ENCODE peak calls at places on chromosomes 16 and 17, in six cellular contexts. One of them, this sample, is unnamed.

GRCh38 chr16:68376590-68376989 is 65.8 kb downstream of the PRMT7 start:
- DNase-seq in activated CD4-positive, alpha-beta T cell treated with anti-CD3 and anti-CD28 coated beads, Interleukin-2, amount 50 U/mL, for 48 hours: no peak
- DNase-seq in lung: no peak
- DNase-seq in heart left ventricle: no peak
- DNase-seq in A549: no peak
- DNase-seq in OCI-LY7: no peak
- DNase-seq in this sample: no peak

GRCh38 chr16:81518439-81518757 is 73.8 kb downstream of the CMIP start:
- DNase-seq in activated CD4-positive, alpha-beta T cell treated with anti-CD3 and anti-CD28 coated beads, Interleukin-2, amount 50 U/mL, for 48 hours: no peak
- DNase-seq in lung: no peak
- DNase-seq in heart left ventricle: no peak
- DNase-seq in A549: no peak
- DNase-seq in OCI-LY7: no peak
- DNase-seq in this sample: no peak

GRCh38 chr17:82548681-82549303 is 29.3 kb downstream of the FOXK2 start:
- DNase-seq in activated CD4-positive, alpha-beta T cell treated with anti-CD3 and anti-CD28 coated beads, Interleukin-2, amount 50 U/mL, for 48 hours: no peak
- DNase-seq in lung: peak
- DNase-seq in heart left ventricle: peak
- DNase-seq in A549: no peak
- DNase-seq in OCI-LY7: no peak
- DNase-seq in this sample: no peak

GRCh38 chr17:61874075-61874474 is 10.7 kb upstream of the BRIP1 start:
- DNase-seq in activated CD4-positive, alpha-beta T cell treated with anti-CD3 and anti-CD28 coated beads, Interleukin-2, amount 50 U/mL, for 48 hours: no peak
- DNase-seq in lung: no peak
- DNase-seq in heart left ventricle: no peak
- DNase-seq in A549: no peak
- DNase-seq in OCI-LY7: no peak
- DNase-seq in this sample: no peak

GRCh38 chr16:50610331-50611262 is 62.4 kb downstream of the NKD1 start:
- DNase-seq in activated CD4-positive, alpha-beta T cell treated with anti-CD3 and anti-CD28 coated beads, Interleukin-2, amount 50 U/mL, for 48 hours: no peak
- DNase-seq in lung: no peak
- DNase-seq in heart left ventricle: no peak
- DNase-seq in A549: no peak
- DNase-seq in OCI-LY7: no peak
- DNase-seq in this sample: no peak

GRCh38 chr16:84928679-84929420 is 82.5 kb downstream of the ZDHHC7 start:
- DNase-seq in activated CD4-positive, alpha-beta T cell treated with anti-CD3 and anti-CD28 coated beads, Interleukin-2, amount 50 U/mL, for 48 hours: no peak
- DNase-seq in lung: no peak
- DNase-seq in heart left ventricle: peak
- DNase-seq in A549: no peak
- DNase-seq in OCI-LY7: no peak
- DNase-seq in this sample: peak

GRCh38 chr17:30517786-30518185 is 40.6 kb downstream of the GOSR1 start:
- DNase-seq in activated CD4-positive, alpha-beta T cell treated with anti-CD3 and anti-CD28 coated beads, Interleukin-2, amount 50 U/mL, for 48 hours: no peak
- DNase-seq in lung: no peak
- DNase-seq in heart left ventricle: no peak
- DNase-seq in A549: no peak
- DNase-seq in OCI-LY7: no peak
- DNase-seq in this sample: no peak

GRCh38 chr16:1723450-1724147 is 17.6 kb downstream of the MAPK8IP3 start:
- DNase-seq in activated CD4-positive, alpha-beta T cell treated with anti-CD3 and anti-CD28 coated beads, Interleukin-2, amount 50 U/mL, for 48 hours: peak
- DNase-seq in lung: no peak
- DNase-seq in heart left ventricle: no peak
- DNase-seq in A549: peak
- DNase-seq in OCI-LY7: peak
- DNase-seq in this sample: no peak

GRCh38 chr16:47063011-47063724 is 80.6 kb downstream of the NETO2 start:
- DNase-seq in activated CD4-positive, alpha-beta T cell treated with anti-CD3 and anti-CD28 coated beads, Interleukin-2, amount 50 U/mL, for 48 hours: no peak
- DNase-seq in lung: no peak
- DNase-seq in heart left ventricle: no peak
- DNase-seq in A549: no peak
- DNase-seq in OCI-LY7: no peak
- DNase-seq in this sample: no peak

GRCh38 chr16:57690782-57691471 is 3.7 kb upstream of the DRC7 start:
- DNase-seq in activated CD4-positive, alpha-beta T cell treated with anti-CD3 and anti-CD28 coated beads, Interleukin-2, amount 50 U/mL, for 48 hours: no peak
- DNase-seq in lung: no peak
- DNase-seq in heart left ventricle: no peak
- DNase-seq in A549: no peak
- DNase-seq in OCI-LY7: no peak
- DNase-seq in this sample: no peak

GRCh38 chr17:80509311-80509710 is 32.9 kb upstream of the NPTX1 start:
- DNase-seq in activated CD4-positive, alpha-beta T cell treated with anti-CD3 and anti-CD28 coated beads, Interleukin-2, amount 50 U/mL, for 48 hours: no peak
- DNase-seq in lung: no peak
- DNase-seq in heart left ventricle: no peak
- DNase-seq in A549: no peak
- DNase-seq in OCI-LY7: no peak
- DNase-seq in this sample: no peak

GRCh38 chr16:27532088-27532810 is 17.5 kb downstream of the GTF3C1 start:
- DNase-seq in activated CD4-positive, alpha-beta T cell treated with anti-CD3 and anti-CD28 coated beads, Interleukin-2, amount 50 U/mL, for 48 hours: no peak
- DNase-seq in lung: no peak
- DNase-seq in heart left ventricle: no peak
- DNase-seq in A549: no peak
- DNase-seq in OCI-LY7: no peak
- DNase-seq in this sample: no peak

GRCh38 chr16:65024649-65025243 is 97.1 kb downstream of the CDH11 start:
- DNase-seq in activated CD4-positive, alpha-beta T cell treated with anti-CD3 and anti-CD28 coated beads, Interleukin-2, amount 50 U/mL, for 48 hours: no peak
- DNase-seq in lung: no peak
- DNase-seq in heart left ventricle: no peak
- DNase-seq in A549: no peak
- DNase-seq in OCI-LY7: no peak
- DNase-seq in this sample: no peak

GRCh38 chr17:13601317-13601775 is 383 bp downstream of the HS3ST3A1 start:
- DNase-seq in activated CD4-positive, alpha-beta T cell treated with anti-CD3 and anti-CD28 coated beads, Interleukin-2, amount 50 U/mL, for 48 hours: peak
- DNase-seq in lung: no peak
- DNase-seq in heart left ventricle: peak
- DNase-seq in A549: no peak
- DNase-seq in OCI-LY7: no peak
- DNase-seq in this sample: no peak

GRCh38 chr17:48596000-48596734 is 2.6 kb upstream of the HOXB5 start:
- DNase-seq in activated CD4-positive, alpha-beta T cell treated with anti-CD3 and anti-CD28 coated beads, Interleukin-2, amount 50 U/mL, for 48 hours: peak
- DNase-seq in lung: no peak
- DNase-seq in heart left ventricle: no peak
- DNase-seq in A549: no peak
- DNase-seq in OCI-LY7: no peak
- DNase-seq in this sample: no peak

GRCh38 chr16:53744449-53744848 is 40.5 kb downstream of the FTO start:
- DNase-seq in activated CD4-positive, alpha-beta T cell treated with anti-CD3 and anti-CD28 coated beads, Interleukin-2, amount 50 U/mL, for 48 hours: no peak
- DNase-seq in lung: no peak
- DNase-seq in heart left ventricle: no peak
- DNase-seq in A549: no peak
- DNase-seq in OCI-LY7: peak
- DNase-seq in this sample: no peak

GRCh38 chr16:54253118-54253517 is 33.5 kb downstream of the IRX3 start:
- DNase-seq in activated CD4-positive, alpha-beta T cell treated with anti-CD3 and anti-CD28 coated beads, Interleukin-2, amount 50 U/mL, for 48 hours: no peak
- DNase-seq in lung: no peak
- DNase-seq in heart left ventricle: peak
- DNase-seq in A549: no peak
- DNase-seq in OCI-LY7: no peak
- DNase-seq in this sample: no peak

GRCh38 chr16:85844786-85845185 is 45.3 kb downstream of the COX4I1 start:
- DNase-seq in activated CD4-positive, alpha-beta T cell treated with anti-CD3 and anti-CD28 coated beads, Interleukin-2, amount 50 U/mL, for 48 hours: no peak
- DNase-seq in lung: no peak
- DNase-seq in heart left ventricle: no peak
- DNase-seq in A549: no peak
- DNase-seq in OCI-LY7: no peak
- DNase-seq in this sample: no peak

GRCh38 chr17:48373130-48373844 is 56.7 kb downstream of the SKAP1 start:
- DNase-seq in activated CD4-positive, alpha-beta T cell treated with anti-CD3 and anti-CD28 coated beads, Interleukin-2, amount 50 U/mL, for 48 hours: no peak
- DNase-seq in lung: no peak
- DNase-seq in heart left ventricle: no peak
- DNase-seq in A549: no peak
- DNase-seq in OCI-LY7: no peak
- DNase-seq in this sample: no peak

GRCh38 chr17:3762922-3763776 is 37.8 kb downstream of the ITGAE start:
- DNase-seq in activated CD4-positive, alpha-beta T cell treated with anti-CD3 and anti-CD28 coated beads, Interleukin-2, amount 50 U/mL, for 48 hours: peak
- DNase-seq in lung: no peak
- DNase-seq in heart left ventricle: no peak
- DNase-seq in A549: no peak
- DNase-seq in OCI-LY7: no peak
- DNase-seq in this sample: no peak

GRCh38 chr16:8572919-8573724 is 17.2 kb downstream of the TMEM114 start:
- DNase-seq in activated CD4-positive, alpha-beta T cell treated with anti-CD3 and anti-CD28 coated beads, Interleukin-2, amount 50 U/mL, for 48 hours: no peak
- DNase-seq in lung: no peak
- DNase-seq in heart left ventricle: no peak
- DNase-seq in A549: peak
- DNase-seq in OCI-LY7: peak
- DNase-seq in this sample: no peak

GRCh38 chr17:1179635-1180433 is at the start of gene ABR:
- DNase-seq in activated CD4-positive, alpha-beta T cell treated with anti-CD3 and anti-CD28 coated beads, Interleukin-2, amount 50 U/mL, for 48 hours: peak
- DNase-seq in lung: no peak
- DNase-seq in heart left ventricle: peak
- DNase-seq in A549: peak
- DNase-seq in OCI-LY7: peak
- DNase-seq in this sample: no peak

GRCh38 chr16:67409631-67410030 is 6.6 kb downstream of the ZDHHC1 start:
- DNase-seq in activated CD4-positive, alpha-beta T cell treated with anti-CD3 and anti-CD28 coated beads, Interleukin-2, amount 50 U/mL, for 48 hours: no peak
- DNase-seq in lung: no peak
- DNase-seq in heart left ventricle: no peak
- DNase-seq in A549: no peak
- DNase-seq in OCI-LY7: no peak
- DNase-seq in this sample: no peak

GRCh38 chr16:52586159-52586558 is 39.2 kb upstream of the TOX3 start:
- DNase-seq in activated CD4-positive, alpha-beta T cell treated with anti-CD3 and anti-CD28 coated beads, Interleukin-2, amount 50 U/mL, for 48 hours: no peak
- DNase-seq in lung: no peak
- DNase-seq in heart left ventricle: no peak
- DNase-seq in A549: no peak
- DNase-seq in OCI-LY7: no peak
- DNase-seq in this sample: no peak

GRCh38 chr16:30748634-30749445 is 615 bp downstream of the PHKG2 start:
- DNase-seq in activated CD4-positive, alpha-beta T cell treated with anti-CD3 and anti-CD28 coated beads, Interleukin-2, amount 50 U/mL, for 48 hours: peak
- DNase-seq in lung: no peak
- DNase-seq in heart left ventricle: no peak
- DNase-seq in A549: peak
- DNase-seq in OCI-LY7: peak
- DNase-seq in this sample: no peak

GRCh38 chr17:8574687-8575086 is 55.8 kb downstream of the MYH10 start:
- DNase-seq in activated CD4-positive, alpha-beta T cell treated with anti-CD3 and anti-CD28 coated beads, Interleukin-2, amount 50 U/mL, for 48 hours: no peak
- DNase-seq in lung: no peak
- DNase-seq in heart left ventricle: peak
- DNase-seq in A549: no peak
- DNase-seq in OCI-LY7: no peak
- DNase-seq in this sample: peak

GRCh38 chr17:6435968-6436367 is 1.0 kb upstream of the AIPL1 start:
- DNase-seq in activated CD4-positive, alpha-beta T cell treated with anti-CD3 and anti-CD28 coated beads, Interleukin-2, amount 50 U/mL, for 48 hours: peak
- DNase-seq in lung: peak
- DNase-seq in heart left ventricle: peak
- DNase-seq in A549: peak
- DNase-seq in OCI-LY7: peak
- DNase-seq in this sample: peak

GRCh38 chr16:67924140-67924906 is 7.3 kb downstream of the CTRL start:
- DNase-seq in activated CD4-positive, alpha-beta T cell treated with anti-CD3 and anti-CD28 coated beads, Interleukin-2, amount 50 U/mL, for 48 hours: no peak
- DNase-seq in lung: no peak
- DNase-seq in heart left ventricle: no peak
- DNase-seq in A549: no peak
- DNase-seq in OCI-LY7: no peak
- DNase-seq in this sample: no peak

GRCh38 chr16:89297870-89298545 is 80.5 kb downstream of the ZNF778 start:
- DNase-seq in activated CD4-positive, alpha-beta T cell treated with anti-CD3 and anti-CD28 coated beads, Interleukin-2, amount 50 U/mL, for 48 hours: no peak
- DNase-seq in lung: no peak
- DNase-seq in heart left ventricle: no peak
- DNase-seq in A549: no peak
- DNase-seq in OCI-LY7: no peak
- DNase-seq in this sample: no peak

GRCh38 chr16:13573903-13574302 is 346.1 kb upstream of the ERCC4 start:
- DNase-seq in activated CD4-positive, alpha-beta T cell treated with anti-CD3 and anti-CD28 coated beads, Interleukin-2, amount 50 U/mL, for 48 hours: no peak
- DNase-seq in lung: no peak
- DNase-seq in heart left ventricle: no peak
- DNase-seq in A549: no peak
- DNase-seq in OCI-LY7: no peak
- DNase-seq in this sample: no peak

GRCh38 chr16:11076259-11077018 is 132.1 kb downstream of the CLEC16A start:
- DNase-seq in activated CD4-positive, alpha-beta T cell treated with anti-CD3 and anti-CD28 coated beads, Interleukin-2, amount 50 U/mL, for 48 hours: peak
- DNase-seq in lung: no peak
- DNase-seq in heart left ventricle: no peak
- DNase-seq in A549: no peak
- DNase-seq in OCI-LY7: no peak
- DNase-seq in this sample: no peak

GRCh38 chr17:62714016-62714777 is 86.7 kb downstream of the MRC2 start:
- DNase-seq in activated CD4-positive, alpha-beta T cell treated with anti-CD3 and anti-CD28 coated beads, Interleukin-2, amount 50 U/mL, for 48 hours: no peak
- DNase-seq in lung: no peak
- DNase-seq in heart left ventricle: peak
- DNase-seq in A549: no peak
- DNase-seq in OCI-LY7: no peak
- DNase-seq in this sample: no peak

GRCh38 chr17:51820252-51820651 is 338.3 kb downstream of the CA10 start:
- DNase-seq in activated CD4-positive, alpha-beta T cell treated with anti-CD3 and anti-CD28 coated beads, Interleukin-2, amount 50 U/mL, for 48 hours: no peak
- DNase-seq in lung: no peak
- DNase-seq in heart left ventricle: no peak
- DNase-seq in A549: no peak
- DNase-seq in OCI-LY7: no peak
- DNase-seq in this sample: no peak

This sample was measured in right atrium auricular region.